ENCODE peak calls at places on chromosomes 11 and 22, in nine cellular contexts. R is H1; H is iPS-NIHi11; Y is NCI-H226; K is cardiac fibroblast; B is central memory CD4-positive, alpha-beta T cell; I is stimulated activated CD8-positive, alpha-beta memory T cell treated with anti-CD3 and anti-CD28 coated beads, Interleukin-15, amount 100 ng/mL, for 24 hours; U is NCI-H2081; P is Ammon's horn. X is an unnamed sample.

GRCh38 chr11:32231909-32232493 is 141.1 kb downstream of the RCN1 start:
- DNase-seq in R (peak), H (peak), Y (no peak), K (peak), B (no peak), I (no peak), U (peak), P (peak), X (peak)

GRCh38 chr11:119694334-119694733 is 34.7 kb downstream of the NECTIN1 start:
- DNase-seq in R (no peak), H (no peak), Y (no peak), K (no peak), B (no peak), I (no peak), U (no peak), P (no peak), X (no peak)

GRCh38 chr11:1934326-1935155 is 12.6 kb upstream of the MRPL23 start:
- DNase-seq in R (no peak), H (peak), Y (no peak), K (no peak), B (no peak), I (no peak), U (no peak), P (no peak), X (no peak)

GRCh38 chr11:69598147-69598546 is 42.8 kb upstream of the CCND1 start:
- DNase-seq in R (peak), H (no peak), Y (no peak), K (peak), B (no peak), I (no peak), U (no peak), P (peak), X (no peak)

GRCh38 chr11:109338131-109338530 is 83.9 kb upstream of the C11orf87 start:
- DNase-seq in R (no peak), H (no peak), Y (peak), K (no peak), B (no peak), I (no peak), U (no peak), P (no peak), X (no peak)

GRCh38 chr11:128239224-128239790 is 348.1 kb downstream of the ETS1 start:
- DNase-seq in R (no peak), H (no peak), Y (no peak), K (no peak), B (no peak), I (no peak), U (no peak), P (no peak), X (no peak)

GRCh38 chr11:124758355-124759267 is 3.5 kb downstream of the ESAM start:
- DNase-seq in R (peak), H (peak), Y (no peak), K (peak), B (peak), I (peak), U (peak), P (peak), X (peak)

GRCh38 chr11:114086394-114086793 is 26.9 kb downstream of the ZBTB16 start:
- DNase-seq in R (no peak), H (no peak), Y (no peak), K (no peak), B (no peak), I (no peak), U (no peak), P (no peak), X (no peak)

GRCh38 chr22:46800102-46800857 is 37.8 kb downstream of the TBC1D22A start:
- DNase-seq in R (no peak), H (no peak), Y (no peak), K (no peak), B (no peak), I (no peak), U (no peak), P (no peak), X (no peak)

GRCh38 chr11:1659478-1659877 is 29.9 kb downstream of the KRTAP5-5 start:
- DNase-seq in R (no peak), H (no peak), Y (no peak), K (no peak), B (no peak), I (no peak), U (no peak), P (no peak), X (no peak)

GRCh38 chr11:48055292-48056132 is 75.2 kb downstream of the PTPRJ start:
- DNase-seq in R (no peak), H (peak), Y (no peak), K (peak), B (peak), I (peak), U (no peak), P (no peak), X (no peak)

X was measured in GM23248.